ENCODE peak calls at places on chromosomes 2 and 18, in five cellular contexts. One of them, this sample, is unnamed.
A peak's percentile ranks its signal among the peaks of the same experiment; 100 is the strongest.

GRCh38 chr18:32998285-32998684 is 225.5 kb upstream of the KLHL14 start:
- DNase-seq in astrocyte of the spinal cord: no peak
- DNase-seq in DMS153: no peak
- DNase-seq in WTC11: no peak
- DNase-seq in iPS DF 19.7: no peak
- DNase-seq in this sample: no peak

GRCh38 chr2:218024871-218025270 is 22.1 kb upstream of the TNS1 start:
- DNase-seq in astrocyte of the spinal cord: no peak
- DNase-seq in WTC11: no peak
- DNase-seq in DMS153: no peak
- DNase-seq in iPS DF 19.7: no peak
- DNase-seq in this sample: no peak

GRCh38 chr2:10847008-10847407 is 34.4 kb upstream of the PDIA6 start:
- DNase-seq in DMS153: no peak
- DNase-seq in WTC11: no peak
- DNase-seq in astrocyte of the spinal cord: no peak
- DNase-seq in iPS DF 19.7: no peak
- DNase-seq in this sample: no peak

GRCh38 chr2:101442042-101442666 is 32.8 kb downstream of the RFX8 start:
- DNase-seq in DMS153: no peak
- DNase-seq in astrocyte of the spinal cord: peak; percentile 82
- DNase-seq in iPS DF 19.7: no peak
- DNase-seq in WTC11: no peak
- DNase-seq in this sample: no peak

GRCh38 chr18:72360628-72361027 is 183.5 kb downstream of the CBLN2 start:
- DNase-seq in DMS153: no peak
- DNase-seq in iPS DF 19.7: no peak
- DNase-seq in astrocyte of the spinal cord: no peak
- DNase-seq in WTC11: no peak
- DNase-seq in this sample: no peak

GRCh38 chr2:41720298-41720697 is 327.5 kb upstream of the PKDCC start:
- DNase-seq in WTC11: no peak
- DNase-seq in DMS153: no peak
- DNase-seq in astrocyte of the spinal cord: no peak
- DNase-seq in iPS DF 19.7: no peak
- DNase-seq in this sample: no peak

GRCh38 chr2:20916604-20917286 is 93.8 kb upstream of the LDAH start:
- DNase-seq in iPS DF 19.7: no peak
- DNase-seq in WTC11: no peak
- DNase-seq in astrocyte of the spinal cord: no peak
- DNase-seq in DMS153: no peak
- DNase-seq in this sample: no peak

GRCh38 chr2:38731090-38731489 is 20.1 kb downstream of the SRSF7 start:
- DNase-seq in iPS DF 19.7: no peak
- DNase-seq in WTC11: no peak
- DNase-seq in DMS153: no peak
- DNase-seq in astrocyte of the spinal cord: no peak
- DNase-seq in this sample: no peak

GRCh38 chr18:22667616-22668422 is 250.1 kb upstream of the CTAGE1 start:
- DNase-seq in WTC11: no peak
- DNase-seq in DMS153: no peak
- DNase-seq in iPS DF 19.7: no peak
- DNase-seq in astrocyte of the spinal cord: peak; percentile 97
- DNase-seq in this sample: no peak

GRCh38 chr18:60543646-60544045 is 171.1 kb upstream of the MC4R start:
- DNase-seq in DMS153: no peak
- DNase-seq in WTC11: no peak
- DNase-seq in iPS DF 19.7: no peak
- DNase-seq in astrocyte of the spinal cord: no peak
- DNase-seq in this sample: no peak

GRCh38 chr2:164694275-164694695 is 73.0 kb upstream of the GRB14 start:
- DNase-seq in astrocyte of the spinal cord: no peak
- DNase-seq in WTC11: no peak
- DNase-seq in iPS DF 19.7: no peak
- DNase-seq in DMS153: no peak
- DNase-seq in this sample: no peak

GRCh38 chr2:41294331-41294730 is 753.5 kb upstream of the PKDCC start:
- DNase-seq in WTC11: no peak
- DNase-seq in DMS153: no peak
- DNase-seq in iPS DF 19.7: no peak
- DNase-seq in astrocyte of the spinal cord: no peak
- DNase-seq in this sample: no peak

GRCh38 chr2:199810422-199811250 is 40.4 kb downstream of the FTCDNL1 start:
- DNase-seq in iPS DF 19.7: no peak
- DNase-seq in astrocyte of the spinal cord: no peak
- DNase-seq in DMS153: no peak
- DNase-seq in WTC11: no peak
- DNase-seq in this sample: no peak

GRCh38 chr2:182088681-182089333 is 103.2 kb downstream of the PPP1R1C start:
- DNase-seq in astrocyte of the spinal cord: no peak
- DNase-seq in WTC11: no peak
- DNase-seq in iPS DF 19.7: no peak
- DNase-seq in DMS153: no peak
- DNase-seq in this sample: no peak

GRCh38 chr2:235917506-235917905 is 250.7 kb downstream of the GBX2 start:
- DNase-seq in iPS DF 19.7: no peak
- DNase-seq in astrocyte of the spinal cord: no peak
- DNase-seq in DMS153: peak; percentile 35
- DNase-seq in WTC11: no peak
- DNase-seq in this sample: no peak

GRCh38 chr2:165239230-165239629 is at the start of gene SCN2A:
- DNase-seq in DMS153: peak; percentile 69
- DNase-seq in astrocyte of the spinal cord: peak; percentile 63
- DNase-seq in WTC11: no peak
- DNase-seq in iPS DF 19.7: peak; percentile 5
- DNase-seq in this sample: peak; percentile 7

GRCh38 chr2:199911052-199911876 is at the start of gene C2orf69:
- DNase-seq in astrocyte of the spinal cord: peak; percentile 98
- DNase-seq in DMS153: peak; percentile 85
- DNase-seq in WTC11: peak; percentile 98
- DNase-seq in iPS DF 19.7: peak; percentile 97
- DNase-seq in this sample: peak; percentile 95

GRCh38 chr2:189261431-189261841 is 81.9 kb upstream of the COL5A2 start:
- DNase-seq in astrocyte of the spinal cord: peak; percentile 84
- DNase-seq in WTC11: no peak
- DNase-seq in iPS DF 19.7: no peak
- DNase-seq in DMS153: no peak
- DNase-seq in this sample: no peak

GRCh38 chr2:108268001-108268400 is 20.7 kb upstream of the SULT1C2 start:
- DNase-seq in DMS153: no peak
- DNase-seq in WTC11: no peak
- DNase-seq in iPS DF 19.7: no peak
- DNase-seq in astrocyte of the spinal cord: peak; percentile 69
- DNase-seq in this sample: no peak

GRCh38 chr2:231525248-231526163 is 4.7 kb downstream of the NMUR1 start:
- DNase-seq in WTC11: no peak
- DNase-seq in astrocyte of the spinal cord: no peak
- DNase-seq in DMS153: no peak
- DNase-seq in iPS DF 19.7: no peak
- DNase-seq in this sample: no peak

GRCh38 chr2:71455011-71455740 is 1.8 kb downstream of the DYSF start:
- DNase-seq in iPS DF 19.7: no peak
- DNase-seq in WTC11: peak; percentile 32
- DNase-seq in astrocyte of the spinal cord: no peak
- DNase-seq in DMS153: no peak
- DNase-seq in this sample: no peak

GRCh38 chr18:5461056-5461455 is 82.7 kb downstream of the EPB41L3 start:
- DNase-seq in astrocyte of the spinal cord: no peak
- DNase-seq in iPS DF 19.7: no peak
- DNase-seq in WTC11: no peak
- DNase-seq in DMS153: no peak
- DNase-seq in this sample: no peak

GRCh38 chr2:32926708-32927084 is 20.1 kb upstream of the LTBP1 start:
- DNase-seq in iPS DF 19.7: no peak
- DNase-seq in astrocyte of the spinal cord: peak; percentile 53
- DNase-seq in DMS153: no peak
- DNase-seq in WTC11: peak; percentile 19
- DNase-seq in this sample: no peak

GRCh38 chr2:185179783-185180182 is 558.8 kb upstream of the FSIP2 start:
- DNase-seq in WTC11: no peak
- DNase-seq in DMS153: no peak
- DNase-seq in astrocyte of the spinal cord: no peak
- DNase-seq in iPS DF 19.7: no peak
- DNase-seq in this sample: no peak

GRCh38 chr18:72672364-72673151 is 128.4 kb upstream of the CBLN2 start:
- DNase-seq in WTC11: no peak
- DNase-seq in iPS DF 19.7: no peak
- DNase-seq in DMS153: no peak
- DNase-seq in astrocyte of the spinal cord: peak; percentile 52
- DNase-seq in this sample: no peak

GRCh38 chr2:234863043-234863934 is 88.5 kb upstream of the SH3BP4 start:
- DNase-seq in iPS DF 19.7: no peak
- DNase-seq in WTC11: no peak
- DNase-seq in DMS153: no peak
- DNase-seq in astrocyte of the spinal cord: peak; percentile 56
- DNase-seq in this sample: no peak

GRCh38 chr2:10555810-10556111 is 107.6 kb upstream of the ODC1 start:
- DNase-seq in iPS DF 19.7: no peak
- DNase-seq in DMS153: no peak
- DNase-seq in astrocyte of the spinal cord: no peak
- DNase-seq in WTC11: no peak
- DNase-seq in this sample: no peak

GRCh38 chr18:62767321-62767720 is 52.0 kb downstream of the PHLPP1 start:
- DNase-seq in DMS153: no peak
- DNase-seq in astrocyte of the spinal cord: peak; percentile 82
- DNase-seq in WTC11: no peak
- DNase-seq in iPS DF 19.7: no peak
- DNase-seq in this sample: no peak

GRCh38 chr2:59277656-59278055 is 1036.5 kb upstream of the FANCL start:
- DNase-seq in iPS DF 19.7: no peak
- DNase-seq in astrocyte of the spinal cord: no peak
- DNase-seq in WTC11: no peak
- DNase-seq in DMS153: no peak
- DNase-seq in this sample: no peak

GRCh38 chr2:12717988-12718661 is 1.4 kb downstream of the TRIB2 start:
- DNase-seq in DMS153: no peak
- DNase-seq in astrocyte of the spinal cord: peak; percentile 32
- DNase-seq in iPS DF 19.7: no peak
- DNase-seq in WTC11: no peak
- DNase-seq in this sample: no peak

GRCh38 chr2:113137827-113138226 is 10.4 kb downstream of the IL1RN start:
- DNase-seq in astrocyte of the spinal cord: no peak
- DNase-seq in WTC11: no peak
- DNase-seq in iPS DF 19.7: no peak
- DNase-seq in DMS153: no peak
- DNase-seq in this sample: no peak

GRCh38 chr2:44705356-44705755 is 236.1 kb upstream of the SIX3 start:
- DNase-seq in DMS153: no peak
- DNase-seq in iPS DF 19.7: no peak
- DNase-seq in astrocyte of the spinal cord: no peak
- DNase-seq in WTC11: no peak
- DNase-seq in this sample: no peak

GRCh38 chr2:239765076-239765845 is 259.9 kb downstream of the NDUFA10 start:
- DNase-seq in astrocyte of the spinal cord: no peak
- DNase-seq in iPS DF 19.7: no peak
- DNase-seq in DMS153: no peak
- DNase-seq in WTC11: no peak
- DNase-seq in this sample: no peak

GRCh38 chr2:211477537-211478275 is 921.3 kb downstream of the CPS1 start:
- DNase-seq in DMS153: no peak
- DNase-seq in astrocyte of the spinal cord: no peak
- DNase-seq in WTC11: no peak
- DNase-seq in iPS DF 19.7: no peak
- DNase-seq in this sample: no peak

GRCh38 chr18:63831080-63831788 is 56.0 kb downstream of the SERPINB7 start:
- DNase-seq in astrocyte of the spinal cord: peak; percentile 83
- DNase-seq in WTC11: no peak
- DNase-seq in iPS DF 19.7: no peak
- DNase-seq in DMS153: no peak
- DNase-seq in this sample: no peak

GRCh38 chr2:54459037-54459441 is 2.9 kb downstream of the SPTBN1 start:
- DNase-seq in WTC11: no peak
- DNase-seq in astrocyte of the spinal cord: peak; percentile 38
- DNase-seq in DMS153: no peak
- DNase-seq in iPS DF 19.7: no peak
- DNase-seq in this sample: no peak

GRCh38 chr2:48914477-48915077 is 159.1 kb upstream of the LHCGR start:
- DNase-seq in astrocyte of the spinal cord: no peak
- DNase-seq in DMS153: no peak
- DNase-seq in iPS DF 19.7: no peak
- DNase-seq in WTC11: no peak
- DNase-seq in this sample: no peak